ENCODE peak calls at places on chromosomes 2 and 18, in seven cellular contexts. Q is PC-9, Y is epithelial cell of esophagus, L is B cell, D is RWPE2, Z is tibial nerve, F is GM13976. A is an unnamed sample.

GRCh38 chr2:235433860-235434259 is 60.0 kb upstream of the AGAP1 start:
- DNase-seq in Z (peak), D (no peak), F (no peak), L (no peak), Y (no peak), Q (no peak), A (no peak)

GRCh38 chr2:129354662-129355061 is 624.8 kb upstream of the RAB6C start:
- DNase-seq in D (no peak), Y (no peak), F (no peak), L (no peak), Z (no peak), Q (no peak), A (no peak)

GRCh38 chr2:210559167-210559566 is 2.8 kb downstream of the CPS1 start:
- DNase-seq in D (no peak), Q (no peak), Y (no peak), F (no peak), Z (no peak), L (no peak), A (no peak)

GRCh38 chr18:408367-408766 is 92.1 kb downstream of the COLEC12 start:
- DNase-seq in D (no peak), L (no peak), Z (no peak), Y (no peak), F (no peak), Q (no peak), A (no peak)

GRCh38 chr2:130198343-130198742 is at the start of gene TUBA3E:
- DNase-seq in Q (no peak), D (no peak), F (no peak), L (no peak), Y (no peak), Z (no peak), A (no peak)

GRCh38 chr2:84676295-84676694 is 160.0 kb downstream of the DNAH6 start:
- DNase-seq in Y (no peak), D (no peak), F (no peak), Z (no peak), Q (no peak), L (no peak), A (no peak)

GRCh38 chr2:42840760-42841159 is 48.4 kb upstream of the HAAO start:
- DNase-seq in Y (no peak), D (no peak), Z (peak), Q (no peak), L (no peak), F (no peak), A (no peak)

GRCh38 chr2:234335676-234336228 is 161.1 kb downstream of the ARL4C start:
- DNase-seq in Z (peak), F (no peak), Q (peak), D (no peak), L (no peak), Y (peak), A (no peak)

DNA sequence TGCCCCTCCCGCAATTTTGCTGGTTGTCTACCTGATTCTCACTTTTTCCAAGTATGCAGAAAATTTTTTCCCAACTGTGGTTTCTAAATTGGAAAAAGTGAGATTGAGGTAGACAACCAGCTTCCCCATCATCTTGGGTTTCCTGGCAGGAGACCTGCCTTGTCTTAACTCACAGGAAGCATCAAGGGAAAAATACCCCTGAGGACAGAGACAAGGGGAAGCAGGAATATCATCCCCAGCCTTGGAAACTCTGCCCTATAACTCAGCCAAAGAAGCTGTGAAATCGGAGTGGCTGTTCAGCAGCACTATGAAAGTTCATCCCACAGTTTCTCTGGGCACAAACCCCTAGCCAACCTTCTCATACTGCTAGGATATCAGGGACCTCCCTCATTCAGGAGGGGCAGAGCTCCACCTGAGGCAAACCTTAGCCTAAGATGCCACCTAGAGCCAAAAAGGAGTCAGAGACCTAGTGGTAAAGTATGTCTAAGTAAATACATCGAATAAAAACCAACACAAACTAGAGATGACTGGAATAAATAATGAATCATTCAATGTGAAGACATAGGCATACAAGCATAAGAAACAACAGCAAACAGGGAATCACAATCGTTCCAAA is 68.2 kb downstream of the ZSWIM2 start:
- DNase-seq in F (peak), Z (no peak), Q (no peak), L (no peak), D (no peak), Y (peak), A (no peak)
- TF ChIP-seq CTCF in F (peak), Z (no peak), Q (peak), L (no peak), D (peak), Y (peak), A (peak)

GRCh38 chr2:65064728-65065552 is 8.7 kb downstream of the CEP68 start:
- DNase-seq in D (no peak), F (peak), L (peak), Q (peak), Y (peak), Z (peak), A (peak)
- TF ChIP-seq CTCF in D (peak), F (peak), L (peak), Q (peak), Y (peak), Z (peak), A (peak)

GRCh38 chr18:68181956-68182355 is 533.0 kb downstream of the TMX3 start:
- DNase-seq in D (no peak), Z (no peak), Q (no peak), L (no peak), F (no peak), Y (no peak), A (no peak)

DNA sequence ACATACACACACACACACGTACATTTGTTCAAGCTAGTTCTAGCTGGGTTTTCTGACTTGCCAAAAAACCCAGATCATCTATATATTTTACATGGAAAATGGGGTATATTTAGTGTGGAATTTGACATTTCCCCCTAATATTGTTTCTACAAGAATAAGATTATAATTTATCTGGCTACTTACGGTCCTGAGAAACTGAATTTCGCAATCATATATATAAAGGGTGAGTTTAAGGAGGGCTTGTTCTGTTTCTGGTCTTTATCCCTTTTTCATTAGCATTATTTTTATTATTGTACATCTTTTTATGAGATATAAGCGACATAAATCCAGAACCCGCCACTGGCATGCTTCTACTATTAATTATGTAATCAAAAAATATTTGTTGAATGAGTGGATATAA is 528.9 kb downstream of the TMX3 start:
- DNase-seq in L (no peak), Q (no peak), D (no peak), F (no peak), Y (no peak), Z (no peak), A (no peak)
- TF ChIP-seq CTCF in L (no peak), Q (no peak), D (no peak), F (no peak), Y (no peak), Z (no peak), A (no peak)

GRCh38 chr2:26838121-26838906 is 9.6 kb upstream of the DPYSL5 start:
- DNase-seq in Q (no peak), L (no peak), D (no peak), Z (no peak), Y (peak), F (no peak), A (no peak)
- TF ChIP-seq CTCF in Q (no peak), L (no peak), D (no peak), Z (no peak), Y (no peak), F (no peak), A (no peak)

A was measured in GM06990.